ENCODE peak calls at places on chromosomes 7 and 10, in four cellular contexts. J is A549, N is MM.1S, R is astrocyte. K is an unnamed sample. For H3K4me1, the result is how much of the 10 kb centered on the place peaks cover.

GRCh38 chr7:127665922-127666321 is 13.9 kb downstream of the SND1 start:
- DNase-seq in J (no peak), N (no peak), R (no peak), K (no peak)

GRCh38 chr10:80122746-80123145 is 9.8 kb upstream of the PLAC9 start:
- DNase-seq in J (no peak), N (no peak), R (no peak), K (no peak)

GRCh38 chr10:78777466-78778256 is 291.1 kb upstream of the ZMIZ1 start:
- DNase-seq in J (no peak), N (no peak), R (no peak), K (no peak)

GRCh38 chr7:134690016-134690415 is 43.4 kb downstream of the BPGM start:
- DNase-seq in J (peak), N (peak), R (peak), K (no peak)

GRCh38 chr10:92799591-92799990 is 48.7 kb upstream of the EXOC6 start:
- DNase-seq in J (no peak), N (no peak), R (peak), K (no peak)

GRCh38 chr10:130403153-130403890 is 267.1 kb downstream of the GLRX3 start:
- DNase-seq in J (no peak), N (no peak), R (no peak), K (no peak)

GRCh38 chr7:110600983-110601382 is 489.9 kb upstream of the LRRN3 start:
- DNase-seq in J (no peak), N (no peak), R (no peak), K (no peak)

GRCh38 chr7:7746419-7746818 is 28.0 kb upstream of the RPA3 start:
- DNase-seq in J (no peak), N (no peak), R (no peak), K (no peak)

GRCh38 chr10:126690534-126690933 is 20.0 kb upstream of the C10orf90 start:
- DNase-seq in J (no peak), N (no peak), R (no peak), K (no peak)

GRCh38 chr7:73715648-73716317 is 3.7 kb downstream of the STX1A start:
- DNase-seq in J (peak), N (no peak), R (peak), K (peak)

GRCh38 chr7:33771422-33771821 is 133.9 kb upstream of the BMPER start:
- DNase-seq in J (no peak), N (no peak), R (no peak), K (no peak)

GRCh38 chr10:3772349-3773222 is 12.4 kb downstream of the KLF6 start:
- DNase-seq in J (no peak), N (no peak), R (no peak), K (no peak)
- H3K4me1 ChIP-seq in J (under half), N (under half), R (under half), K (under half)

GRCh38 chr7:130896051-130896881 is 162.3 kb upstream of the KLF14 start:
- DNase-seq in J (peak), N (no peak), R (no peak), K (no peak)
- TF ChIP-seq CTCF in J (no peak), N (peak), R (peak), K (peak)

DNA sequence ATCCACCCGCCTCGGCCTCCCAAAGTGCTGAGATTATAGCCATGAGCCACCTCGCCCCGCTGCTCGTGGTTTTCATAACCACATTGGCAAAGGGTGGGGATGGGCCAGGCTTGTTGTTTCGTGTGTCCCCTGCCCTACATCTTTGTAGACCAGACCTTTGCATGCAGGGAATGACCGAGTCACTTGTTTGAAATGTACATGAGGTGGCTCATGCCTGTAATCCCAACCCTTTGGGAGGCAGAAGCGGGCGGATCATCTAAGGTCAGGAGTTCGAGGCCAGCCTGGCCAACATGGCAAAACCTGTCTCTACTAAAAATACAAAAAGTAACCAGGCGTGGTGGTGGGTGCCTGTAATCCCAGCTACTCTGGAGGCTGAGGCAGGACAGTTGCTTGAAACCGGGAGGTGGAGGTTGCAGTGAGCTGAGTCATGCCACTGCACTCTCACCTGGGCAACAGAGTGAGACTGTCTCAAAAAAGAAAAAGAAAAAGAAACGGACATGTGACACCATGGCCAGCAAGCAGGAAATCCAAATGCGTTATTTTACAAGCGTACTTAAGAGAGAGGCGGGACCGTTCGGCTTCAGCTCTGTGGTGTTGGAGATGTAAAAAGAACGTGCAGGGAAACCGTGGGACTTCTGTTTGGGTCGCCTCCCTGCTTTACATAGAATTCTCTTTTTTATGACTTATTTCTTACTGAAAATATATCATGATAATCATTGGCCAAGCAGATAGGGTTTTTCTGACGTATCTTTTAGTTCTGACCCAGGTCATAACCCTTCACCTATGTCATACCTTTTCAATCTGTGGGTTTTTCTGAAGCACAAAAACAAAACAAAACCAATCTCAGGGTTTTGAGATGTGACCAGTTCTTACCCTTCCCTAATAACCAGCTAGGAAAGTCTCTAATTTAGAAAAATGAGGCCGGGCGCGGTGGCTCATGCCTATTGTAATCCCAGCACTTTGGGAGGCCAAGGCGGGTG is 45.1 kb downstream of the WIPI2 start:
- DNase-seq in J (no peak), N (peak), R (peak), K (peak)
- H3K4me1 ChIP-seq in J (under half), N (under half), R (under half), K (under half)

GRCh38 chr10:108208732-108209131 is 1044.2 kb upstream of the SORCS1 start:
- DNase-seq in J (no peak), N (no peak), R (no peak), K (no peak)

GRCh38 chr10:108203905-108204527 is 1039.5 kb upstream of the SORCS1 start:
- DNase-seq in J (no peak), N (no peak), R (no peak), K (no peak)

GRCh38 chr10:108208038-108208437 is 1043.5 kb upstream of the SORCS1 start:
- DNase-seq in J (no peak), N (no peak), R (no peak), K (no peak)

DNA sequence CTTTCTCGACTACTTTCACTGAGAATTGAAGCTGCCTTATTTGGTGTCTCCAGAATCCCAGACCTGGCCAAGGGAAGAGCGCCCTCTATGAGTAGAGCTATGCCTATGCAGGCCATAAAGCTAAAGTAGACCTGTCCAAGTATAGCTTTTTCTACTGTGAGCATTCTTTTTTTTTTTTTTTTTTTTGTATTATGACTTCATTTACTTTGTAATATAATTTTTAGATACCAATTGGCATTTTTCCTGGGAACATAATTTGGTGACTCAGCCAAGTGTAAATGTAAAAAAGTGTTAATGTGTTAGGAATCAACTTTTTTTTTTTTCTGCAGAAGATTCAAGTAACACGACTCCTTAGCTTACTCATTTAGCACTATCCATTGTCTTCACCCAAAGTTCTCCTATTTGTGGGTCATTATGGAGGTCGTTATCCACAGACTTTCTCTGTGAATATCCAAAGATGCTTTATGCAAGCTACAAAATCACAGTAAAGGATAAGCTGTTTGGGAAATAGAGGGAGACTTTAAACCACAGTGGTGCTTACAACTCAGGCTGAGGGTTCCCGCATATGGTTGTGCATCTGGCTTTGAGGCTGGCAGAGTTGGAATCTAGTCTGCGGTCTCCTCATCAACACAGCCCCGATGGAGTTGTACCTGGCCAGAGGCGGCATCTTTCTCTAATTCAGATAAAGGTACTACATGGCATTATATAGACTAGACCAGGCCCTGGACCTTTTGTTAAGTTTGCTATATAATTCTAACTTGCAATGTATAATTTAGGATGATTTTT is 1040.2 kb upstream of the SORCS1 start:
- DNase-seq in J (peak), N (peak), R (no peak), K (no peak)
- TF ChIP-seq CTCF in J (no peak), N (peak), R (peak), K (peak)

GRCh38 chr10:68087338-68088029 is 12.4 kb upstream of the HERC4 start:
- DNase-seq in J (peak), N (no peak), R (no peak), K (no peak)

GRCh38 chr10:68086011-68086410 is 10.9 kb upstream of the HERC4 start:
- DNase-seq in J (no peak), N (no peak), R (no peak), K (peak)

GRCh38 chr10:68088744-68089143 is 13.7 kb upstream of the HERC4 start:
- DNase-seq in J (no peak), N (no peak), R (peak), K (no peak)

GRCh38 chr10:68088030-68088396 is 12.9 kb upstream of the HERC4 start:
- DNase-seq in J (no peak), N (no peak), R (no peak), K (no peak)

GRCh38 chr10:68086910-68087309 is 11.8 kb upstream of the HERC4 start:
- DNase-seq in J (no peak), N (no peak), R (no peak), K (no peak)
- H3K4me1 ChIP-seq in J (half or more), N (under half), R (under half), K (under half)

DNA sequence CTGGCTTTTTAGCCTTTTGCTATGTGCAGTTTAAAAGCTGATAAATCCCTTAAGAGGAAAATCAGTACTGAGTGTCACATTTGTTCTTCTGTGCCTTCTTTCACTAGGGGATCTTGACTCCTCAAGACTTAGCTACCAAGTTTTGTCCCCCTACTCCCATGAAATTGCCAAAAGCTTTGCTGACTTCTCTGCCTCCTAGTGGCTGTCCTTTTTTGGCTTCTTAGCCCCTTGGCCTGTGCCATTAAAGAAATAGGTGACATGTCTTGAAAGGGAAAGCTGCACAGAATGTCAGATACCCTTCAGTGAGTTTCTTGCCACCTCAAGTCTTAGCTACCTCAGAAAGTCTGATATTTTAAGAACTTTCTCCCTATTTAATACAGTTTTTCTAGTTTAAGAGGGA is 10.5 kb downstream of the MKLN1 start:
- DNase-seq in J (no peak), N (no peak), R (no peak), K (no peak)
- TF ChIP-seq CTCF in J (no peak), N (peak), R (no peak), K (no peak)

GRCh38 chr10:11682267-11682683 is 59.9 kb upstream of the ECHDC3 start:
- DNase-seq in J (no peak), N (no peak), R (no peak), K (no peak)
- H3K4me1 ChIP-seq in J (under half), N (under half), R (under half), K (under half)

GRCh38 chr10:33129987-33130386 is 172.0 kb upstream of the ITGB1 start:
- DNase-seq in J (peak), N (no peak), R (peak), K (no peak)

GRCh38 chr10:33133557-33133956 is 175.5 kb upstream of the ITGB1 start:
- DNase-seq in J (no peak), N (no peak), R (peak), K (no peak)

GRCh38 chr10:33134011-33134751 is 176.2 kb upstream of the ITGB1 start:
- DNase-seq in J (peak), N (no peak), R (peak), K (peak)

GRCh38 chr10:33129181-33129928 is 171.3 kb upstream of the ITGB1 start:
- DNase-seq in J (peak), N (no peak), R (peak), K (peak)

DNA sequence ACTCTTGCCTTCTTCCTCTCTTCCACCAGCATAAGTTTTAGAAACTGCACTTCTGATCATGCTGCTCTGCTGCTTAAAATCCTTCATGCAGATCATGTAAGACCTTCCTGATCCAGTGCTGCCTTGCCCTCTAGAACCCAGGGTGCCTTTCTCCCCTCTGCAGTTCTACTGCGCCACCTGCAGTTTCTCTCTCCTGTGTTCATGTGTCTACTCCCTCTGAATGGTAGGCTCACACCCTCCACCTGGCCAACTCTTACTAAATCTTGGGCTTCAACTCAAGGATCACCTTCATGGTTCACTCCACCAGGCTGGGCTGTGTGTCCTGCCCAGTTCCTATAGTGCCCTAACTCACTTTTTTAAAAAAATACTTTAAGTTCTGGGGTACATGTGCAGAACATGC is 174.6 kb upstream of the ITGB1 start:
- DNase-seq in J (peak), N (no peak), R (no peak), K (peak)
- TF ChIP-seq CTCF in J (peak), N (no peak), R (no peak), K (peak)

GRCh38 chr7:137978464-137979237 is 23.2 kb downstream of the CREB3L2 start:
- DNase-seq in J (peak), N (no peak), R (peak), K (peak)

GRCh38 chr7:137976700-137977099 is 25.2 kb downstream of the CREB3L2 start:
- DNase-seq in J (no peak), N (no peak), R (no peak), K (no peak)

GRCh38 chr7:137975768-137976167 is 26.1 kb downstream of the CREB3L2 start:
- DNase-seq in J (no peak), N (no peak), R (peak), K (no peak)

GRCh38 chr7:137975223-137975622 is 26.7 kb downstream of the CREB3L2 start:
- DNase-seq in J (no peak), N (no peak), R (peak), K (no peak)

GRCh38 chr7:137977173-137977572 is 24.7 kb downstream of the CREB3L2 start:
- DNase-seq in J (no peak), N (no peak), R (peak), K (no peak)
- H3K4me1 ChIP-seq in J (half or more), N (under half), R (half or more), K (under half)

K was measured in foreskin keratinocyte.